ENCODE peak calls at places on chromosome 6, in five cellular contexts. One of them, this sample, is unnamed.

GRCh38 chr6:152696543-152696942 is 1.2 kb upstream of the MYCT1 start:
- DNase-seq in GM23248: peak
- DNase-seq in H7: no peak
- DNase-seq in GM20000: no peak
- DNase-seq in RPMI8226: no peak
- DNase-seq in this sample: peak

GRCh38 chr6:150514806-150515362 is 84.8 kb upstream of the PLEKHG1 start:
- DNase-seq in GM23248: no peak
- DNase-seq in H7: no peak
- DNase-seq in GM20000: no peak
- DNase-seq in RPMI8226: no peak
- DNase-seq in this sample: no peak

GRCh38 chr6:3538536-3538935 is 81.7 kb upstream of the SLC22A23 start:
- DNase-seq in GM23248: no peak
- DNase-seq in H7: no peak
- DNase-seq in GM20000: no peak
- DNase-seq in RPMI8226: no peak
- DNase-seq in this sample: no peak

GRCh38 chr6:84278311-84278710 is 50.9 kb upstream of the CEP162 start:
- DNase-seq in GM23248: peak
- DNase-seq in H7: no peak
- DNase-seq in GM20000: no peak
- DNase-seq in RPMI8226: no peak
- DNase-seq in this sample: peak

GRCh38 chr6:36263390-36263789 is 6.5 kb upstream of the PNPLA1 start:
- DNase-seq in GM23248: no peak
- DNase-seq in H7: no peak
- DNase-seq in GM20000: no peak
- DNase-seq in RPMI8226: no peak
- DNase-seq in this sample: no peak

GRCh38 chr6:132068766-132069165 is 117.6 kb upstream of the CCN2 start:
- DNase-seq in GM23248: no peak
- DNase-seq in H7: no peak
- DNase-seq in GM20000: no peak
- DNase-seq in RPMI8226: no peak
- DNase-seq in this sample: no peak

GRCh38 chr6:29301401-29301800 is at the start of gene OR14J1:
- DNase-seq in GM23248: no peak
- DNase-seq in H7: no peak
- DNase-seq in GM20000: no peak
- DNase-seq in RPMI8226: no peak
- DNase-seq in this sample: no peak

GRCh38 chr6:11810854-11811643 is 32.4 kb upstream of the ADTRP start:
- DNase-seq in GM23248: peak
- DNase-seq in H7: no peak
- DNase-seq in GM20000: no peak
- DNase-seq in RPMI8226: no peak
- DNase-seq in this sample: no peak

GRCh38 chr6:169289257-169289656 is 35.6 kb upstream of the THBS2 start:
- DNase-seq in GM23248: no peak
- DNase-seq in H7: no peak
- DNase-seq in GM20000: no peak
- DNase-seq in RPMI8226: no peak
- DNase-seq in this sample: no peak

GRCh38 chr6:101199441-101199840 is 194.1 kb upstream of the GRIK2 start:
- DNase-seq in GM23248: no peak
- DNase-seq in H7: no peak
- DNase-seq in GM20000: no peak
- DNase-seq in RPMI8226: no peak
- DNase-seq in this sample: no peak